ENCODE peak calls at places on chromosome 9, in five cellular contexts. R is HTR-8/SVneo; L is stimulated activated CD4-positive, alpha-beta T cell treated with anti-CD3 and anti-CD28 coated beads, Interleukin-2, amount 100 ng/mL, for 24 hours; V is fibroblast of the conjunctiva; P is activated T-cell treated with anti-CD3 and anti-CD28 coated beads, Interleukin-2, amount 50 U/mL, for 72 hours. O is an unnamed sample.
A peak's percentile ranks its signal among the peaks of the same experiment; 100 is the strongest.

GRCh38 chr9:96367943-96368342 is 15.6 kb downstream of the SLC35D2 start:
- DNase-seq in L (no peak), R (no peak), P (no peak), V (no peak), O (no peak)

GRCh38 chr9:76396144-76396543 is 1.9 kb upstream of the RFK start:
- DNase-seq in R (no peak), L (no peak), P (no peak), V (no peak), O (no peak)

GRCh38 chr9:17052626-17053025 is 82.2 kb upstream of the CNTLN start:
- DNase-seq in P (no peak), R (no peak), L (no peak), V (no peak), O (no peak)

GRCh38 chr9:73038613-73039012 is 85.8 kb upstream of the ALDH1A1 start:
- DNase-seq in R (no peak), V (peak; percentile 57), L (no peak), P (no peak), O (peak; percentile 16)

GRCh38 chr9:132698989-132699388 is 28.7 kb downstream of the GTF3C4 start:
- DNase-seq in P (no peak), R (no peak), L (no peak), V (no peak), O (no peak)

GRCh38 chr9:109117856-109118801 is 1.6 kb downstream of the TMEM245 start:
- DNase-seq in L (peak; percentile 40), R (peak; percentile 69), P (peak; percentile 56), V (peak; percentile 73), O (no peak)

GRCh38 chr9:133032171-133032570 is 1.4 kb downstream of the GTF3C5 start:
- DNase-seq in L (no peak), P (no peak), V (no peak), R (no peak), O (no peak)

GRCh38 chr9:75181748-75182147 is 93.4 kb downstream of the OSTF1 start:
- DNase-seq in V (no peak), P (no peak), R (no peak), L (no peak), O (no peak)

GRCh38 chr9:110969971-110970381 is 68.3 kb downstream of the LPAR1 start:
- DNase-seq in P (no peak), V (no peak), R (peak; percentile 73), L (no peak), O (no peak)

GRCh38 chr9:16337322-16338029 is 533.0 kb downstream of the BNC2 start:
- DNase-seq in V (peak; percentile 44), L (no peak), R (no peak), P (no peak), O (no peak)

GRCh38 chr9:21395778-21396717 is 10.8 kb upstream of the IFNA2 start:
- DNase-seq in V (no peak), P (peak; percentile 59), R (no peak), L (peak; percentile 72), O (no peak)

GRCh38 chr9:84254972-84255371 is 85.6 kb downstream of the SLC28A3 start:
- DNase-seq in R (no peak), L (no peak), V (no peak), P (no peak), O (no peak)

GRCh38 chr9:93701494-93702218 is 125.3 kb downstream of the PHF2 start:
- DNase-seq in L (no peak), P (no peak), R (no peak), V (no peak), O (no peak)

GRCh38 chr9:94082553-94082952 is 1.7 kb upstream of the PTPDC1 start:
- DNase-seq in R (no peak), P (no peak), L (no peak), V (no peak), O (no peak)

GRCh38 chr9:137968235-137968634 is 90.7 kb downstream of the CACNA1B start:
- DNase-seq in V (no peak), L (no peak), P (no peak), R (no peak), O (no peak)

GRCh38 chr9:109903515-109904138 is 123.6 kb downstream of the PALM2AKAP2 start:
- DNase-seq in V (peak; percentile 83), R (peak; percentile 64), L (peak; percentile 60), P (peak; percentile 67), O (peak; percentile 57)

GRCh38 chr9:74035786-74036185 is 461.3 kb upstream of the RORB start:
- DNase-seq in V (no peak), P (no peak), L (no peak), R (no peak), O (no peak)

GRCh38 chr9:87212563-87213154 is 265.4 kb upstream of the GAS1 start:
- DNase-seq in P (no peak), L (no peak), V (no peak), R (no peak), O (no peak)

GRCh38 chr9:38107811-38108304 is 38.8 kb upstream of the SHB start:
- DNase-seq in R (no peak), L (no peak), V (no peak), P (no peak), O (no peak)

GRCh38 chr9:135722365-135722764 is 20.4 kb downstream of the KCNT1 start:
- DNase-seq in P (no peak), V (no peak), R (no peak), L (no peak), O (no peak)

GRCh38 chr9:134208981-134209725 is 44.8 kb upstream of the RNU6ATAC start:
- DNase-seq in L (no peak), V (no peak), P (no peak), R (no peak), O (no peak)

GRCh38 chr9:81720450-81721086 is 31.2 kb upstream of the TLE1 start:
- DNase-seq in V (no peak), P (no peak), L (no peak), R (no peak), O (no peak)